ENCODE peak calls at places on chromosomes 11 and 22, in six cellular contexts. U is SK-N-SH, H is stomach, N is H1, D is vagina, R is HCT116. T is an unnamed sample.

GRCh38 chr11:85884581-85885021 is 29.4 kb downstream of the CCDC83 start:
- DNase-seq in U (no peak), H (no peak), N (no peak), D (no peak), R (no peak), T (no peak)

GRCh38 chr11:70745451-70745850 is 347.1 kb downstream of the CTTN start:
- DNase-seq in U (no peak), H (no peak), N (no peak), D (no peak), R (no peak), T (no peak)

GRCh38 chr11:108220721-108221346 is 1.6 kb downstream of the NPAT start:
- DNase-seq in U (no peak), H (no peak), N (no peak), D (no peak), R (no peak), T (no peak)

GRCh38 chr11:114059278-114059983 is at the start of gene ZBTB16:
- DNase-seq in U (peak; percentile 74), H (peak; percentile 86), N (peak; percentile 82), D (no peak), R (no peak), T (peak; percentile 91)

GRCh38 chr22:36585841-36586240 is 56.9 kb upstream of the EIF3D start:
- DNase-seq in U (no peak), H (no peak), N (no peak), D (no peak), R (no peak), T (no peak)

GRCh38 chr11:44515085-44515484 is 50.4 kb upstream of the CD82 start:
- DNase-seq in U (no peak), H (no peak), N (no peak), D (no peak), R (no peak), T (no peak)

GRCh38 chr11:47161134-47161854 is 15.4 kb downstream of the ARFGAP2 start:
- DNase-seq in U (peak; percentile 91), H (peak; percentile 71), N (peak; percentile 90), D (no peak), R (no peak), T (peak; percentile 58)

GRCh38 chr11:46377266-46377665 is 4.2 kb upstream of the MDK start:
- DNase-seq in U (no peak), H (no peak), N (no peak), D (no peak), R (no peak), T (no peak)

GRCh38 chr11:129881570-129882170 is 13.7 kb downstream of the NFRKB start:
- DNase-seq in U (peak; percentile 74), H (peak; percentile 53), N (peak; percentile 79), D (no peak), R (no peak), T (no peak)

GRCh38 chr11:134742956-134743808 is 331.1 kb upstream of the B3GAT1 start:
- DNase-seq in U (no peak), H (no peak), N (no peak), D (no peak), R (no peak), T (no peak)

GRCh38 chr11:20518323-20518834 is 81.0 kb upstream of the SLC6A5 start:
- DNase-seq in U (no peak), H (no peak), N (no peak), D (no peak), R (no peak), T (peak; percentile 39)

GRCh38 chr22:49972163-49973017 is 11.8 kb downstream of the PIM3 start:
- DNase-seq in U (peak; percentile 48), H (peak; percentile 42), N (peak; percentile 45), D (peak; percentile 86), R (no peak), T (peak; percentile 31)

GRCh38 chr11:27307232-27307631 is 55.8 kb downstream of the CCDC34 start:
- DNase-seq in U (no peak), H (no peak), N (no peak), D (no peak), R (no peak), T (no peak)

GRCh38 chr22:45878901-45879551 is 97.9 kb downstream of the WNT7B start:
- DNase-seq in U (no peak), H (no peak), N (peak; percentile 54), D (no peak), R (no peak), T (peak; percentile 50)

GRCh38 chr11:20601221-20601914 is 2.0 kb downstream of the SLC6A5 start:
- DNase-seq in U (no peak), H (no peak), N (peak; percentile 75), D (no peak), R (no peak), T (peak; percentile 81)

GRCh38 chr11:76236092-76237026 is 30.1 kb upstream of the WNT11 start:
- DNase-seq in U (peak; percentile 84), H (peak; percentile 51), N (peak; percentile 88), D (no peak), R (peak; percentile 16), T (peak; percentile 59)

GRCh38 chr22:34760276-34761008 is 305.5 kb upstream of the ISX start:
- DNase-seq in U (no peak), H (no peak), N (no peak), D (no peak), R (no peak), T (no peak)

GRCh38 chr11:79160786-79161403 is 279.9 kb downstream of the TENM4 start:
- DNase-seq in U (no peak), H (no peak), N (no peak), D (no peak), R (no peak), T (no peak)

GRCh38 chr11:10441652-10442503 is 13.2 kb upstream of the AMPD3 start:
- DNase-seq in U (no peak), H (no peak), N (no peak), D (no peak), R (no peak), T (no peak)

GRCh38 chr22:50519151-50519550 is 6.2 kb downstream of the SCO2 start:
- DNase-seq in U (peak; percentile 5), H (no peak), N (no peak), D (no peak), R (no peak), T (no peak)

GRCh38 chr11:46914363-46914762 is 4.0 kb downstream of the LRP4 start:
- DNase-seq in U (no peak), H (no peak), N (no peak), D (no peak), R (no peak), T (no peak)

GRCh38 chr11:36131719-36132349 is 157.4 kb downstream of the COMMD9 start:
- DNase-seq in U (peak; percentile 65), H (peak; percentile 30), N (peak; percentile 66), D (no peak), R (no peak), T (no peak)

GRCh38 chr11:91164452-91164822 is 941.6 kb upstream of the CHORDC1 start:
- DNase-seq in U (no peak), H (no peak), N (no peak), D (no peak), R (no peak), T (no peak)

GRCh38 chr11:74325649-74326645 is 14.5 kb upstream of the P4HA3 start:
- DNase-seq in U (no peak), H (peak; percentile 91), N (no peak), D (peak; percentile 93), R (no peak), T (peak; percentile 89)

GRCh38 chr11:95788921-95789505 is 569 bp downstream of the FAM76B start:
- DNase-seq in U (peak; percentile 49), H (no peak), N (no peak), D (peak; percentile 88), R (no peak), T (peak; percentile 26)

GRCh38 chr11:1029051-1029450 is 7.5 kb downstream of the MUC6 start:
- DNase-seq in U (no peak), H (no peak), N (no peak), D (no peak), R (no peak), T (no peak)

GRCh38 chr11:66332371-66333219 is 3.6 kb downstream of the RIN1 start:
- DNase-seq in U (peak; percentile 12), H (no peak), N (no peak), D (no peak), R (no peak), T (no peak)

GRCh38 chr11:44524751-44525171 is 40.7 kb upstream of the CD82 start:
- DNase-seq in U (no peak), H (no peak), N (no peak), D (no peak), R (no peak), T (no peak)

GRCh38 chr22:38751422-38752346 is 4.1 kb downstream of the SUN2 start:
- DNase-seq in U (no peak), H (peak; percentile 63), N (no peak), D (no peak), R (no peak), T (peak; percentile 81)

GRCh38 chr22:19630614-19631013 is 83.7 kb upstream of the SEPTIN5 start:
- DNase-seq in U (peak; percentile 6), H (no peak), N (no peak), D (no peak), R (no peak), T (no peak)

GRCh38 chr22:19632671-19633148 is 81.6 kb upstream of the SEPTIN5 start:
- DNase-seq in U (peak; percentile 7), H (no peak), N (no peak), D (no peak), R (no peak), T (no peak)

GRCh38 chr22:19629720-19630419 is 84.4 kb upstream of the SEPTIN5 start:
- DNase-seq in U (peak; percentile 95), H (peak; percentile 86), N (peak; percentile 94), D (no peak), R (peak; percentile 68), T (peak; percentile 75)

GRCh38 chr22:19634206-19634536 is 80.1 kb upstream of the SEPTIN5 start:
- DNase-seq in U (peak; percentile 9), H (no peak), N (no peak), D (no peak), R (no peak), T (no peak)

GRCh38 chr22:19631899-19632670 is 82.2 kb upstream of the SEPTIN5 start:
- DNase-seq in U (peak; percentile 82), H (no peak), N (peak; percentile 78), D (no peak), R (peak; percentile 55), T (no peak)
- TF ChIP-seq CTCF in U (peak; percentile 67), H (no peak), N (peak; percentile 68), D (no peak), R (peak; percentile 58), T (peak; percentile 28)

GRCh38 chr11:111417766-111418435 is 38.8 kb upstream of the POU2AF1 start:
- DNase-seq in U (no peak), H (no peak), N (no peak), D (no peak), R (no peak), T (no peak)
- TF ChIP-seq POLR2AphosphoS5 in U (no peak), H (peak; percentile 87), N (no peak), D (peak; percentile 49), R (no peak), T (peak; percentile 74)

DNA sequence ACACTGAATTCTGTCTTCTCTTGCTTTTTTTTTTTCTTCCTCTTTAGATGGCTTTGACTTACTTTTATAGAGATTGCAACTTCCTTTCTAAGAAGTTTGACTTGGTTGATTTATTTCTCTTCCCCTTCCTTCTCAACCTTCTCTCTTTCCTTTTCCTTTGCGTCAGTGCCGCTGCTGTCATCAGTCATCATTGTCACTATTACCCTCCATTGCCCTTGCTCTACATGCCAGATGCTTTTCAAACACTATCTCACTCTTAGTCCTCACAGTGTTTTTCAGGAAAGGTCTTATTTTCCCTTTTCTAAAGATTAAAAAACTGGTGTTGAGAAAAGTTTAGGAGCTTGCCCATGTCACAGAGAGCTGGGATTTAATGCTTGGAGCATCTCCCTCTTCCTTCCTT is 74.7 kb upstream of the C11orf87 start:
- DNase-seq in U (no peak), H (no peak), N (no peak), D (no peak), R (no peak), T (no peak)
- TF ChIP-seq CTCF in U (no peak), H (no peak), N (no peak), D (no peak), R (no peak), T (no peak)

GRCh38 chr22:31044262-31044861 is 36.8 kb upstream of the SMTN start:
- DNase-seq in U (no peak), H (peak; percentile 38), N (no peak), D (no peak), R (no peak), T (no peak)
- TF ChIP-seq POLR2AphosphoS5 in U (no peak), H (no peak), N (no peak), D (peak; percentile 62), R (no peak), T (no peak)